ENCODE peak calls at places on chromosomes 2 and 18, in seven cellular contexts. G is MCF 10A; F is naive thymus-derived CD4-positive, alpha-beta T cell; M is GOT3; D is activated CD8-positive, alpha-beta memory T cell treated with anti-CD3 and anti-CD28 coated beads for 24 hours; C is activated CD4-positive, alpha-beta T cell treated with anti-CD3 and anti-CD28 coated beads, Interleukin-2, amount 50 U/mL, for 24 hours; Y is bronchial epithelial cell. X is an unnamed sample.

GRCh38 chr18:32366586-32367538 is 103.8 kb downstream of the GAREM1 start:
- DNase-seq in Y (peak), F (no peak), M (no peak), D (no peak), C (no peak), G (peak), X (no peak)

GRCh38 chr2:237909075-237909695 is 49.8 kb downstream of the RAMP1 start:
- DNase-seq in F (no peak), C (no peak), Y (no peak), G (no peak), M (no peak), D (no peak), X (no peak)

GRCh38 chr2:133500967-133501366 is 67.3 kb downstream of the NCKAP5 start:
- DNase-seq in G (no peak), M (no peak), Y (no peak), F (no peak), C (no peak), D (no peak), X (no peak)

GRCh38 chr2:52416340-52416739 is 1351.3 kb upstream of the CHAC2 start:
- DNase-seq in G (peak), C (no peak), Y (peak), D (no peak), M (no peak), F (no peak), X (no peak)

GRCh38 chr2:165586019-165586418 is 116.5 kb downstream of the CSRNP3 start:
- DNase-seq in Y (peak), M (no peak), G (no peak), C (no peak), D (no peak), F (no peak), X (no peak)

GRCh38 chr2:16650287-16651249 is 15.1 kb downstream of the CYRIA start:
- DNase-seq in F (no peak), C (no peak), M (no peak), D (no peak), Y (peak), G (peak), X (no peak)

GRCh38 chr2:213188971-213189899 is 37.8 kb upstream of the IKZF2 start:
- DNase-seq in M (no peak), D (no peak), F (no peak), Y (no peak), G (no peak), C (no peak), X (no peak)

GRCh38 chr2:188610050-188610444 is 318.4 kb downstream of the GULP1 start:
- DNase-seq in F (no peak), C (no peak), Y (peak), D (no peak), M (no peak), G (no peak), X (no peak)

GRCh38 chr2:240794178-240794721 is 25.8 kb downstream of the KIF1A start:
- DNase-seq in D (no peak), Y (no peak), G (no peak), C (no peak), M (no peak), F (peak), X (no peak)

GRCh38 chr2:195520671-195521155 is 136.3 kb upstream of the SLC39A10 start:
- DNase-seq in G (peak), Y (peak), M (no peak), D (no peak), F (no peak), C (no peak), X (no peak)

X was measured in SW 1271.